ENCODE peak calls at places on chromosomes 11 and 22, in four cellular contexts. M is lower lobe of right lung, W is glutamatergic neuron, S is fibroblast of lung. D is an unnamed sample.

GRCh38 chr11:34199525-34199924 is 94.1 kb downstream of the NAT10 start:
- DNase-seq in M (no peak), W (no peak), S (no peak), D (no peak)

GRCh38 chr22:39940757-39941305 is 19.4 kb upstream of the TMA7B start:
- DNase-seq in M (no peak), W (no peak), S (no peak), D (no peak)

GRCh38 chr11:123630126-123630531 is 24.3 kb downstream of the SCN3B start:
- DNase-seq in M (no peak), W (no peak), S (no peak), D (no peak)

GRCh38 chr11:69848196-69848595 is 29.0 kb upstream of the FGF3 start:
- DNase-seq in M (peak), W (no peak), S (peak), D (no peak)

GRCh38 chr22:29617922-29618629 is 14.6 kb downstream of the NF2 start:
- DNase-seq in M (no peak), W (no peak), S (peak), D (peak)

GRCh38 chr11:69801513-69802335 is 17.5 kb downstream of the FGF3 start:
- DNase-seq in M (no peak), W (peak), S (no peak), D (peak)

GRCh38 chr11:27716850-27717249 is 16.6 kb upstream of the BDNF start:
- DNase-seq in M (no peak), W (no peak), S (peak), D (no peak)

GRCh38 chr11:70212227-70212811 is 9.2 kb downstream of the FADD start:
- DNase-seq in M (no peak), W (no peak), S (no peak), D (no peak)

GRCh38 chr22:30609260-30610185 is 2.5 kb downstream of the TCN2 start:
- DNase-seq in M (no peak), W (no peak), S (peak), D (peak)

GRCh38 chr11:6637871-6638270 is 17.7 kb downstream of the DCHS1 start:
- DNase-seq in M (no peak), W (no peak), S (peak), D (peak)

GRCh38 chr11:95419915-95420314 is 188.9 kb upstream of the SESN3 start:
- DNase-seq in M (no peak), W (no peak), S (peak), D (peak)

GRCh38 chr11:27081056-27081455 is 40.4 kb downstream of the BBOX1 start:
- DNase-seq in M (no peak), W (no peak), S (peak), D (peak)

GRCh38 chr11:9136731-9137130 is 45.3 kb upstream of the SCUBE2 start:
- DNase-seq in M (no peak), W (no peak), S (no peak), D (no peak)

GRCh38 chr11:59582006-59582405 is 33.6 kb downstream of the OSBP start:
- DNase-seq in M (no peak), W (no peak), S (no peak), D (no peak)

GRCh38 chr11:8375932-8376331 is 112.3 kb upstream of the LMO1 start:
- DNase-seq in M (no peak), W (no peak), S (no peak), D (no peak)

GRCh38 chr22:46006379-46007002 is 29.5 kb upstream of the WNT7B start:
- DNase-seq in M (peak), W (peak), S (peak), D (peak)

GRCh38 chr22:19036523-19037273 is 85.5 kb downstream of the DGCR2 start:
- DNase-seq in M (peak), W (no peak), S (no peak), D (no peak)
- TF ChIP-seq CTCF in M (no peak), W (no peak), S (no peak), D (peak)

DNA sequence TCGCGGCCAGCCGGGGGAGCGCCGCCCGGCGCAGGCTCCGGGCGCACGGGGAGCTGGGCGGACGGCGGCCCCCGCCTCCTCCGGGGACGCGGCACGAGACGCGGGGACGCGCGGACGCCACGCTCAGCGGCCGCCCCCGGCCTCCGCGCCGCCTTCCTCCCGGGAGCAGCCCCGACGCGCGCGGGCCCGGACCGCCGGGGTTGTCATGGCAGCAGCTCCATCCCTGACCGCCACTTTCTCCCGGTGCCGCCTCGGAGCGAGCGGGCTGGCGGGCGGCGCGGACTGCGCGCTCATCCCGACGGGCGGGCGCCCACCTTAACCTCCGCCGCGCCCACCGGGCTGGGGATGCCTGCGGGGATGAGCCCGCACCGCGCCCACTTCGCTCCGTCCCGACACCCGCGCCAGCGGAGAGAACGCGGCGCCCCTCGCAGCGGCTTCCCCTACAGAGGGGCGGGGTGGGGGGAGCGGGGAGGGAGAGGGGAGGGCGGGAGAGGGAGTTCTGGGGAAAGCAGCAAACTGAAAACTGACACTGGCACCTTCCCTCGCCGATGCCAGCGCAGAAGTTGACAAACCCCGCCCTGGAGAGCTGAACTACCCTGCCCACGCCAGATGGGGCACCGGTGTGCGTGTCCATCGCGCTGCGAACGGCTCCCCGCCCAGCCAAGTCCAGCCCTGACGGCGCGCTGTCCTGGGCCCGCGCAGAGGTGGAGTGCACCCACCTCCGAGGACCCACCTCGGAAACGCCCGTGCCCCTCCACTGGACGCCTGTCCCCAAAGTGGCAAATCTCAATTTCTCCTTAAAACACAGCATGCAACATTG is 588.4 kb downstream of the OPCML start:
- DNase-seq in M (no peak), W (peak), S (peak), D (no peak)
- TF ChIP-seq CTCF in M (no peak), W (no peak), S (no peak), D (no peak)

DNA sequence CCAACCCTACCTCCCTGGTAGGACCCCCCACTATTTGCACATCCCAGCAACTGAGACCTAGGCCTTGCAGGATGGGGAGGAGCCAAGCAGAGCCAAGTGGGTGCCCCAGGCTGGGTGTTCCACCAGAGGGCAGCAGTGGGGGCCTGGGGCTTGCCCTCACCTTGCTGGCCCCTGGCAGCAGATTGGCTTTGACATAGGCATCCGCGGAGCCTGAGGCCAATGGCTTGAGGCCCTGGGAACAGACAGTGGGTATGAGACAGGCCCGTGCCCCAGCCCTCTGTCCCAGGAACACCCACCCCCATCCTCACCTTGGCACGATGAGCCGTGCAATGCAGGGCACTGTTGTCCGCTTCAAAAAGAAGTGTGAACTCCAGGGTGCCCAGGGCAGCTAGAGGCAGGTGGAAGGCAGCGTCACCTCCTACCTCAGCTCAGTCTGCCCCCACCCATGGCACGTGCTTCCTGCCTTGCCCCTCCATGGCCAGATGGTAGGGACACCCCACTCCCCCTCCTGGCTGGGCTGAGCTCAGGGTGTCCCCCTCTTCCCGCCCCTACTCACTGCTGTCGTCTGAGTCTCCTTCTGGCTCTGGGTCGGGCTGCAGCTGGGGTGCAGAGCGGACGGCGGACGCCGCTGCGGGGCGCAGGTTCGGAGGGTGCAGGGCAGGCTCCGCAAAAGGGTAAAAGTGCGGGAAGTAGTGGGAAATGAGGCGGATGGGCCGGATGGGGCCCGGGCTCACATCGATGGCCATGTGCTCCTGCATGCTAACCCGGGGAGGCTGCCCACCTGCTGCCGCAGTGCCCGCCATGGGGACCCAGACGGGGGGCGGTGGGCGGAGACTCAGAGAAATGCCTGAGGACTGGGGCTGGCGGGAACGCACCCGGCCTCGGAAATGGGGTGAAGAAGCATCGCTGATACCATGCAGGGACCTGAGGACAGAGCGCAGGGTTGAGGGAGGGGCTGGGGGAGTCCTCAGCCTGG is 9.0 kb downstream of the NDUFV1 start:
- DNase-seq in M (peak), W (peak), S (no peak), D (peak)
- TF ChIP-seq CTCF in M (peak), W (peak), S (peak), D (peak)

GRCh38 chr11:76237914-76238313 is 31.6 kb upstream of the WNT11 start:
- DNase-seq in M (no peak), W (no peak), S (no peak), D (peak)
- TF ChIP-seq CTCF in M (peak), W (no peak), S (no peak), D (peak)

GRCh38 chr11:78588517-78588916 is 13.9 kb upstream of the NARS2 start:
- DNase-seq in M (no peak), W (no peak), S (no peak), D (no peak)
- TF ChIP-seq CTCF in M (no peak), W (no peak), S (no peak), D (no peak)

GRCh38 chr22:49697047-49697446 is 130.6 kb downstream of the BRD1 start:
- DNase-seq in M (no peak), W (no peak), S (no peak), D (no peak)

GRCh38 chr22:49693416-49693815 is 134.3 kb downstream of the BRD1 start:
- DNase-seq in M (no peak), W (no peak), S (no peak), D (no peak)

GRCh38 chr22:49692499-49693225 is 135.0 kb downstream of the BRD1 start:
- DNase-seq in M (no peak), W (no peak), S (no peak), D (no peak)

GRCh38 chr22:49693848-49694247 is 133.8 kb downstream of the BRD1 start:
- DNase-seq in M (no peak), W (no peak), S (no peak), D (no peak)

GRCh38 chr22:49694462-49695260 is 133.0 kb downstream of the BRD1 start:
- DNase-seq in M (no peak), W (no peak), S (no peak), D (no peak)
- TF ChIP-seq CTCF in M (no peak), W (no peak), S (no peak), D (no peak)

DNA sequence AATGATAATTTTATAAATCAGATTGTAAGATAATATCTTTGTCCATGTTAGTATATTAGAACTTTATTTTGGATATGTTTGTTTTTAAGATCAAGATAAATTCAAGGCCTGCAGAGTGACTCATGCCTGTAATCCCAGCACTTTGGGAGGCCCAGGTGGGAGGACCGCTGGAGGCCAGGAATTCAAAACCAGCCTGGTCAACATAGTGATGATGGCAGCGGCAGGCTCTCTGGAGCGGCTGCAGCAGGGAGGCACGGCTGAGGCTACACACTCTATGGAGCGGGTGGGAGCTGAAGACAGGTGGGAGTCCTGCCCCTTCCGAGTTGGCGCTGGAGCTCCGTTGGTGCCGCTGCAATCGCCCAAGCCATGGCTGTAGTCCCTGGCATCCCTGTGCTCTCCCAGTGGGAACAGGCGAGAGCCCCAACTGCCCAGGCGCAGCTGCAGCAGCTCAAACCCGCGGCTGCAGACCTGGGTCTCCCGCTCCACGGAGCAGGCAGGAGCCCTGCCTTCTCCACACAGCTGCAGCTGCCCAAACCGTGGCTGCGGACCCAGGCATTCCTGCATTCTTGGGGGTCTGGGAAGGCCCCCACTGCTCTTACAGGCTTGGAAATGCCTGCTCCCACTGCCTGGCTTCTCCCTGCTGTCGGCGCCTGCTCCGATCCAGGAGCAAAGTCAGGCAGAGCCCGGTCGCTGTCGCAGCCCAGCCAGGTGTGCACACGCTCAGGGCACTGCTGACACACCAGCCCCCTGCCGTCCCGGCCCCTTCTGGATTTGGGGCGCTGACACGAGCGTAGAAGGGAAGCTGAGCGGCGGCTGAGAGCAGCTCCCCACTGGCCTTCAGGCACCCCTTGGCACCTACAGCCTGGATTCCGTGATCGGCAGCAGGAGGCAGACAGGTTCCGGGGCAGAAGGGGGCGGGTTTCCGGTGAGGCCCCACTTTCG is 16.7 kb downstream of the C11orf54 start:
- DNase-seq in M (no peak), W (no peak), S (no peak), D (no peak)
- TF ChIP-seq CTCF in M (no peak), W (no peak), S (no peak), D (no peak)

GRCh38 chr11:813440-814096 is 3.8 kb downstream of the RPLP2 start:
- DNase-seq in M (no peak), W (peak), S (no peak), D (no peak)

GRCh38 chr11:813037-813436 is 3.3 kb downstream of the RPLP2 start:
- DNase-seq in M (no peak), W (no peak), S (no peak), D (no peak)

GRCh38 chr11:810040-810567 is 337 bp downstream of the RPLP2 start:
- DNase-seq in M (no peak), W (peak), S (no peak), D (no peak)

GRCh38 chr11:812390-812789 is 2.6 kb downstream of the RPLP2 start:
- DNase-seq in M (no peak), W (no peak), S (no peak), D (no peak)

GRCh38 chr11:811446-812245 is 1.9 kb downstream of the RPLP2 start:
- DNase-seq in M (no peak), W (no peak), S (no peak), D (peak)
- TF ChIP-seq CTCF in M (no peak), W (no peak), S (no peak), D (no peak)

GRCh38 chr11:111926505-111927391 is 8.0 kb downstream of the C11orf52 start:
- DNase-seq in M (peak), W (peak), S (peak), D (peak)
- TF ChIP-seq CTCF in M (no peak), W (no peak), S (no peak), D (no peak)

D was measured in MCF 10A.